ENCODE peak calls at places on chromosomes 4 and X, in eight cellular contexts. M is A549, E is HCT116, L is gastrocnemius medialis, H is right lobe of liver, C is HepG2, P is heart left ventricle, J is GM12878. S is an unnamed sample.

GRCh38 chrX:51215266-51215665 is 117.4 kb upstream of the NUDT10 start:
- ATAC-seq in E (peak), H (no peak), P (no peak), L (no peak), J (no peak), C (peak), M (no peak), S (no peak)

GRCh38 chr4:89563431-89563830 is 255.8 kb upstream of the GPRIN3 start:
- ATAC-seq in H (no peak), J (peak), E (no peak), P (no peak), C (no peak), M (no peak), L (no peak), S (no peak)

GRCh38 chr4:71151054-71151453 is 157.6 kb downstream of the DCK start:
- ATAC-seq in M (no peak), P (no peak), C (no peak), H (no peak), J (no peak), L (no peak), E (no peak), S (no peak)

GRCh38 chrX:84709987-84710386 is 207.7 kb upstream of the HDX start:
- ATAC-seq in M (no peak), E (no peak), C (no peak), J (no peak), H (no peak), L (no peak), P (no peak), S (no peak)

GRCh38 chrX:79133897-79134296 is 10.6 kb upstream of the GPR174 start:
- ATAC-seq in M (no peak), L (no peak), H (no peak), J (no peak), P (no peak), E (no peak), C (no peak), S (no peak)

GRCh38 chr4:75056277-75056676 is 123.4 kb downstream of the PARM1 start:
- ATAC-seq in H (no peak), P (no peak), M (no peak), L (no peak), C (no peak), J (no peak), E (no peak), S (no peak)

GRCh38 chr4:87071401-87071800 is 136.6 kb downstream of the AFF1 start:
- ATAC-seq in C (no peak), L (no peak), P (no peak), H (peak), E (no peak), J (no peak), M (no peak), S (no peak)

GRCh38 chr4:83205760-83206159 is 78.8 kb downstream of the COQ2 start:
- ATAC-seq in E (no peak), J (no peak), H (peak), C (no peak), M (no peak), P (no peak), L (no peak), S (no peak)

GRCh38 chr4:19592391-19592790 is 659.3 kb upstream of the SLIT2 start:
- ATAC-seq in C (no peak), H (no peak), L (no peak), J (no peak), E (no peak), M (no peak), P (no peak), S (no peak)

GRCh38 chr4:28443371-28443770 is 1582.7 kb downstream of the STIM2 start:
- ATAC-seq in L (no peak), C (no peak), P (no peak), H (no peak), M (no peak), E (no peak), J (no peak), S (no peak)

GRCh38 chr4:142614621-142615323 is 231.3 kb downstream of the INPP4B start:
- ATAC-seq in E (no peak), H (no peak), L (no peak), C (no peak), M (peak), P (no peak), J (no peak), S (no peak)

GRCh38 chr4:140268441-140268840 is 105.0 kb upstream of the SCOC start:
- ATAC-seq in C (no peak), L (no peak), J (no peak), M (no peak), H (no peak), P (no peak), E (no peak), S (no peak)

GRCh38 chr4:37816006-37816405 is 10.5 kb upstream of the PGM2 start:
- ATAC-seq in M (no peak), P (no peak), L (no peak), C (no peak), H (no peak), E (no peak), J (no peak), S (no peak)

GRCh38 chrX:98523521-98523920 is 1639.8 kb downstream of the RPA4 start:
- ATAC-seq in L (no peak), P (no peak), M (no peak), C (no peak), J (no peak), H (no peak), E (no peak), S (no peak)

GRCh38 chr4:39357002-39357401 is 9.2 kb downstream of the RFC1 start:
- ATAC-seq in E (no peak), C (no peak), J (peak), M (no peak), H (no peak), P (no peak), L (no peak), S (no peak)

GRCh38 chr4:77629885-77630284 is 24.3 kb downstream of the CXCL13 start:
- ATAC-seq in P (no peak), H (no peak), M (no peak), E (no peak), L (no peak), J (peak), C (no peak), S (no peak)

GRCh38 chr4:47368211-47368610 is 95.3 kb downstream of the COMMD8 start:
- ATAC-seq in P (no peak), L (no peak), J (no peak), M (no peak), E (no peak), H (no peak), C (no peak), S (no peak)

GRCh38 chrX:11431833-11432232 is 138.6 kb downstream of the AMELX start:
- ATAC-seq in E (no peak), C (no peak), P (no peak), M (no peak), H (no peak), J (no peak), L (no peak), S (no peak)

GRCh38 chr4:103074039-103074438 is 2.5 kb downstream of the SLC9B2 start:
- ATAC-seq in C (no peak), J (no peak), P (no peak), E (no peak), M (no peak), H (no peak), L (no peak), S (no peak)

GRCh38 chrX:40816906-40817305 is 81.6 kb upstream of the MED14 start:
- ATAC-seq in H (no peak), M (no peak), C (no peak), J (no peak), P (no peak), L (no peak), E (no peak), S (no peak)

GRCh38 chrX:46662188-46662587 is 88.6 kb downstream of the CHST7 start:
- ATAC-seq in E (no peak), C (no peak), M (no peak), H (no peak), L (no peak), P (no peak), J (no peak), S (no peak)

GRCh38 chr4:53120801-53121200 is 245.1 kb downstream of the SCFD2 start:
- ATAC-seq in M (no peak), P (no peak), E (no peak), C (no peak), H (no peak), L (peak), J (no peak), S (no peak)

GRCh38 chr4:15470149-15470520 is 453 bp downstream of the CC2D2A start:
- ATAC-seq in L (no peak), J (peak), M (peak), C (no peak), E (no peak), H (peak), P (no peak), S (no peak)

GRCh38 chr4:23923141-23923540 is 33.3 kb upstream of the PPARGC1A start:
- ATAC-seq in P (no peak), J (no peak), H (peak), L (no peak), E (no peak), C (no peak), M (no peak), S (no peak)

GRCh38 chrX:68749426-68749825 is 79.4 kb upstream of the EFNB1 start:
- ATAC-seq in J (no peak), M (no peak), E (no peak), L (no peak), P (no peak), H (no peak), C (no peak), S (no peak)

GRCh38 chr4:36159208-36159607 is 85.1 kb downstream of the ARAP2 start:
- ATAC-seq in J (no peak), L (no peak), C (peak), P (no peak), E (no peak), M (no peak), H (no peak), S (no peak)

GRCh38 chr4:70559216-70559830 is 32.7 kb upstream of the AMBN start:
- ATAC-seq in M (peak), L (no peak), P (no peak), J (peak), E (peak), C (peak), H (peak), S (no peak)

GRCh38 chrX:15714529-15714928 is 23.5 kb upstream of the CA5B start:
- ATAC-seq in E (no peak), C (no peak), P (peak), J (no peak), H (no peak), M (no peak), L (peak), S (no peak)

GRCh38 chr4:60663769-60664168 is 536.4 kb upstream of the ADGRL3 start:
- ATAC-seq in L (no peak), M (no peak), P (no peak), H (no peak), J (no peak), E (no peak), C (no peak), S (no peak)

GRCh38 chrX:155262970-155263754 is 1.1 kb downstream of the RAB39B start:
- ATAC-seq in C (no peak), J (peak), P (no peak), M (no peak), L (no peak), E (no peak), H (no peak), S (no peak)

GRCh38 chr4:86011117-86011516 is 348.7 kb downstream of the MAPK10 start:
- ATAC-seq in E (no peak), C (no peak), P (no peak), J (no peak), L (peak), M (no peak), H (no peak), S (peak)

GRCh38 chrX:133495464-133496391 is 80.4 kb upstream of the GPC4 start:
- ATAC-seq in L (peak), M (no peak), E (no peak), C (no peak), J (no peak), H (no peak), P (peak), S (peak)

GRCh38 chr4:6988016-6988715 is 55.0 kb upstream of the TADA2B start:
- ATAC-seq in H (no peak), L (no peak), C (no peak), E (no peak), M (no peak), J (peak), P (no peak), S (no peak)

GRCh38 chr4:6986067-6986780 is 56.9 kb upstream of the TADA2B start:
- ATAC-seq in C (peak), L (peak), H (peak), J (peak), P (peak), M (peak), E (peak), S (peak)

GRCh38 chr4:6984611-6985115 is 58.5 kb upstream of the TADA2B start:
- ATAC-seq in C (no peak), H (no peak), L (no peak), P (no peak), J (no peak), E (no peak), M (no peak), S (no peak)

GRCh38 chr4:6987566-6987920 is 55.6 kb upstream of the TADA2B start:
- ATAC-seq in E (no peak), J (peak), P (no peak), C (peak), L (peak), M (no peak), H (no peak), S (no peak)

GRCh38 chr4:6986781-6987565 is 56.2 kb upstream of the TADA2B start:
- ATAC-seq in C (peak), M (peak), J (peak), P (peak), E (peak), H (peak), L (peak), S (peak)
- TF ChIP-seq POLR2A in C (peak), M (peak), J (peak), P (peak), E (no peak), H (peak), L (peak), S (peak)

GRCh38 chr4:2418652-2419571 is at the start of gene CFAP99:
- ATAC-seq in H (peak), E (peak), P (peak), C (peak), L (peak), J (peak), M (peak), S (peak)
- H3K27ac ChIP-seq in H (no peak), E (peak), P (peak), C (no peak), L (peak), J (no peak), M (peak), S (peak)

GRCh38 chrX:30889147-30890125 is at the start of gene TAB3:
- ATAC-seq in H (peak), P (peak), C (peak), L (peak), J (peak), M (peak), E (peak), S (peak)
- TF ChIP-seq POLR2A in H (peak), P (peak), C (peak), L (peak), J (peak), M (peak), E (no peak), S (peak)

GRCh38 chrX:136196691-136197155 is 49.4 kb downstream of the FHL1 start:
- ATAC-seq in L (peak), C (no peak), E (no peak), J (no peak), P (peak), M (no peak), H (no peak), S (peak)
- H3K27ac ChIP-seq in L (peak), C (no peak), E (no peak), J (no peak), P (peak), M (no peak), H (no peak), S (peak)

DNA sequence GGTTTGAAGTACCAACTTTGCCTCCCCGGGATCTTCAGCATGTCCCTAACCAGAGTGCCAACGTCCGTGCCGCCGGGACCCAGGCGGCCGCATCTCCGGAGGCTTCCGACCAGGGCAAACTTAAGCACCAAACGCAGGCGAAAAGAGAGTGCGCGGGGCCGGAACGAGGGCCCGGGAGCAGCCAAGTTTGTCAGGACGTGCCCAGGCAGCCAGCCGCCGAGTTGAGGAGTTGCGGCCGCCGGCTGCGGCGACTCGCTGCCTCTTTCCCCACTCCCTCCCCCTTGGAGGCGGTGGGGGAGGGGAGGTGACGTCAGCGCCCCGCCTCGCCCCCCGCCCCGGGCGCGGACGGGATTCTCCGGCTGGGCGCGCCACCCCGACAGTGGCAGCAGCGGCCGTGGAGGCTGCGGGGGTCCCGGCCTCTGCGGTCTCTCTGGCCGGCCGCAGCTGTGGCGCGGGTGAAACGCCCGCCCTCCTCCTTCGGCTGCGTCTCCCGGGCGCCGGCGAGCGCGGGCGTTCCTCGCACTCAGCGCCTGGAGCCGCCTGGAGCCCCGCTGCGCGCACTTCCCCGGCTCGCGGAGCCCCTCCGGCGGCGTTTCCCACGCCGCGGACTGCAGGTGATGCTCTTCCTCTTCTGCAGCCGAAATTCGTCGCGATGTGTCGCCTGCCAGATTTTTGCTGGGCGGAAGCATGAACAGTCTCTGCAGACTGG is 2.9 kb upstream of the FAT1 start:
- ATAC-seq in C (peak), J (no peak), L (peak), H (peak), M (peak), E (peak), P (peak), S (peak)
- TF ChIP-seq POLR2A in C (peak), J (no peak), L (peak), H (peak), M (peak), E (no peak), P (peak), S (peak)

GRCh38 chrX:100747090-100747489 is 15.2 kb upstream of the SYTL4 start:
- ATAC-seq in L (no peak), J (no peak), E (no peak), H (no peak), P (no peak), M (no peak), C (no peak), S (no peak)

GRCh38 chrX:100745205-100745604 is 13.3 kb upstream of the SYTL4 start:
- ATAC-seq in C (no peak), E (no peak), L (no peak), J (no peak), M (no peak), H (peak), P (no peak), S (no peak)

GRCh38 chrX:100745806-100746537 is 14.1 kb upstream of the SYTL4 start:
- ATAC-seq in E (no peak), L (peak), H (peak), M (no peak), C (no peak), P (peak), J (no peak), S (peak)

GRCh38 chrX:100750901-100751300 is 19.0 kb upstream of the SYTL4 start:
- ATAC-seq in H (no peak), M (no peak), E (no peak), C (no peak), J (no peak), L (no peak), P (no peak), S (no peak)

DNA sequence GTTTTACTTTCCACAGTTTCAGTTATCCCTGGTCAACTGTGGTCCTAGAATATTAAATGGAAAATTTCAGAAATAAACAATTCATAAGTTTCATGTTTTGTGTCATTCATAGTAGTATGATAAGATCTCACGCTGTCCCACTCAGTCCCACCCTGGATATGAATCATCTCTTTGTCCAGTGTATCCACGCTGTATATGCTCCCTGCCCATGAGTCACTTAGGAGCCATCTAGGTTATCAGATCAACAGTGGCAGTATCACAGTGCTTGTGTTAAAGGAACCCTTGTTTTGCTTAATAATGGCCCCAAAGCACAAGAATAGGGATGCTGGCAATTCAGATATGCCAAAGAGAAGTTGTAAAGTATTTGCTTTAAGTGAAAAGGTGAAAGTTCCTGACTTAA is 16.2 kb upstream of the SYTL4 start:
- ATAC-seq in J (no peak), M (no peak), H (no peak), P (no peak), L (no peak), C (no peak), E (peak), S (no peak)
- H3K27ac ChIP-seq in J (no peak), M (no peak), H (no peak), P (no peak), L (no peak), C (no peak), E (no peak), S (no peak)